ENCODE peak calls at places on chromosomes 6 and 20, in eight cellular contexts. One of them, this sample, is unnamed. For H3K4me1 and H3K36me3, the result is how much of the 10 kb centered on the place peaks cover.

GRCh38 chr6:72620866-72621242 is 1.0 kb upstream of the KCNQ5 start:
- DNase-seq in ovary: peak
- DNase-seq in CD8-positive, alpha-beta T cell: no peak
- DNase-seq in psoas muscle: peak
- DNase-seq in lower lobe of right lung: no peak
- DNase-seq in IMR-90: no peak
- DNase-seq in breast epithelium: no peak
- DNase-seq in mucosa of descending colon: peak
- DNase-seq in this sample: no peak

GRCh38 chr6:135087403-135087802 is 32.8 kb upstream of the HBS1L start:
- DNase-seq in ovary: no peak
- DNase-seq in CD8-positive, alpha-beta T cell: no peak
- DNase-seq in psoas muscle: no peak
- DNase-seq in lower lobe of right lung: no peak
- DNase-seq in IMR-90: no peak
- DNase-seq in breast epithelium: no peak
- DNase-seq in mucosa of descending colon: no peak
- DNase-seq in this sample: no peak

GRCh38 chr6:43070028-43070632 is 6.0 kb upstream of the PTK7 start:
- DNase-seq in ovary: no peak
- DNase-seq in CD8-positive, alpha-beta T cell: no peak
- DNase-seq in psoas muscle: no peak
- DNase-seq in lower lobe of right lung: no peak
- DNase-seq in IMR-90: peak
- DNase-seq in breast epithelium: no peak
- DNase-seq in mucosa of descending colon: no peak
- DNase-seq in this sample: no peak

GRCh38 chr6:6191476-6191875 is 129.0 kb downstream of the F13A1 start:
- DNase-seq in ovary: no peak
- DNase-seq in CD8-positive, alpha-beta T cell: no peak
- DNase-seq in psoas muscle: no peak
- DNase-seq in lower lobe of right lung: no peak
- DNase-seq in IMR-90: no peak
- DNase-seq in breast epithelium: no peak
- DNase-seq in mucosa of descending colon: no peak
- DNase-seq in this sample: no peak

GRCh38 chr6:106692112-106692822 is 62.9 kb downstream of the QRSL1 start:
- DNase-seq in ovary: no peak
- DNase-seq in CD8-positive, alpha-beta T cell: no peak
- DNase-seq in psoas muscle: no peak
- DNase-seq in lower lobe of right lung: no peak
- DNase-seq in IMR-90: peak
- DNase-seq in breast epithelium: peak
- DNase-seq in mucosa of descending colon: peak
- DNase-seq in this sample: peak

GRCh38 chr6:164520916-164521315 is 788.5 kb downstream of the C6orf118 start:
- DNase-seq in ovary: no peak
- DNase-seq in CD8-positive, alpha-beta T cell: no peak
- DNase-seq in psoas muscle: no peak
- DNase-seq in lower lobe of right lung: no peak
- DNase-seq in IMR-90: no peak
- DNase-seq in breast epithelium: no peak
- DNase-seq in mucosa of descending colon: no peak
- DNase-seq in this sample: no peak

GRCh38 chr20:41617931-41618806 is at the start of gene CHD6:
- DNase-seq in ovary: peak
- DNase-seq in CD8-positive, alpha-beta T cell: peak
- DNase-seq in psoas muscle: peak
- DNase-seq in lower lobe of right lung: peak
- DNase-seq in IMR-90: peak
- DNase-seq in breast epithelium: peak
- DNase-seq in mucosa of descending colon: peak
- DNase-seq in this sample: peak

GRCh38 chr6:56041591-56041990 is 166.2 kb upstream of the BMP5 start:
- DNase-seq in ovary: no peak
- DNase-seq in CD8-positive, alpha-beta T cell: no peak
- DNase-seq in psoas muscle: no peak
- DNase-seq in lower lobe of right lung: no peak
- DNase-seq in IMR-90: no peak
- DNase-seq in breast epithelium: no peak
- DNase-seq in mucosa of descending colon: no peak
- DNase-seq in this sample: no peak

GRCh38 chr20:36932476-36933426 is 18.8 kb downstream of the SAMHD1 start:
- DNase-seq in ovary: no peak
- DNase-seq in CD8-positive, alpha-beta T cell: no peak
- DNase-seq in psoas muscle: no peak
- DNase-seq in lower lobe of right lung: no peak
- DNase-seq in IMR-90: peak
- DNase-seq in breast epithelium: no peak
- DNase-seq in mucosa of descending colon: no peak
- DNase-seq in this sample: no peak

GRCh38 chr20:36997121-36997520 is 45.6 kb upstream of the SAMHD1 start:
- DNase-seq in ovary: no peak
- DNase-seq in CD8-positive, alpha-beta T cell: no peak
- DNase-seq in psoas muscle: no peak
- DNase-seq in lower lobe of right lung: no peak
- DNase-seq in IMR-90: no peak
- DNase-seq in breast epithelium: no peak
- DNase-seq in mucosa of descending colon: no peak
- DNase-seq in this sample: no peak

GRCh38 chr6:4459032-4459431 is 317.2 kb upstream of the CDYL start:
- DNase-seq in ovary: no peak
- DNase-seq in CD8-positive, alpha-beta T cell: no peak
- DNase-seq in psoas muscle: no peak
- DNase-seq in lower lobe of right lung: no peak
- DNase-seq in IMR-90: peak
- DNase-seq in breast epithelium: no peak
- DNase-seq in mucosa of descending colon: no peak
- DNase-seq in this sample: no peak

GRCh38 chr6:15287670-15288069 is 41.8 kb downstream of the JARID2 start:
- DNase-seq in ovary: no peak
- DNase-seq in CD8-positive, alpha-beta T cell: no peak
- DNase-seq in psoas muscle: no peak
- DNase-seq in lower lobe of right lung: no peak
- DNase-seq in IMR-90: no peak
- DNase-seq in breast epithelium: no peak
- DNase-seq in mucosa of descending colon: no peak
- DNase-seq in this sample: no peak

GRCh38 chr20:39829255-39829654 is 859.8 kb downstream of the MAFB start:
- DNase-seq in ovary: no peak
- DNase-seq in CD8-positive, alpha-beta T cell: no peak
- DNase-seq in psoas muscle: no peak
- DNase-seq in lower lobe of right lung: no peak
- DNase-seq in IMR-90: peak
- DNase-seq in breast epithelium: no peak
- DNase-seq in mucosa of descending colon: no peak
- DNase-seq in this sample: no peak

GRCh38 chr20:2300420-2300819 is 4.6 kb downstream of the TGM3 start:
- DNase-seq in ovary: no peak
- DNase-seq in CD8-positive, alpha-beta T cell: no peak
- DNase-seq in psoas muscle: no peak
- DNase-seq in lower lobe of right lung: no peak
- DNase-seq in IMR-90: no peak
- DNase-seq in breast epithelium: no peak
- DNase-seq in mucosa of descending colon: no peak
- DNase-seq in this sample: no peak

GRCh38 chr20:63772781-63773520 is 33.4 kb downstream of the SLC2A4RG start:
- DNase-seq in ovary: peak
- DNase-seq in CD8-positive, alpha-beta T cell: no peak
- DNase-seq in psoas muscle: no peak
- DNase-seq in lower lobe of right lung: peak
- DNase-seq in IMR-90: peak
- DNase-seq in breast epithelium: no peak
- DNase-seq in mucosa of descending colon: peak
- DNase-seq in this sample: peak

GRCh38 chr6:116280161-116280959 is 630 bp upstream of the TSPYL1 start:
- DNase-seq in ovary: no peak
- DNase-seq in CD8-positive, alpha-beta T cell: no peak
- DNase-seq in psoas muscle: no peak
- DNase-seq in lower lobe of right lung: no peak
- DNase-seq in IMR-90: peak
- DNase-seq in breast epithelium: no peak
- DNase-seq in mucosa of descending colon: no peak
- DNase-seq in this sample: no peak

GRCh38 chr6:116279232-116280160 is at the start of gene TSPYL1:
- DNase-seq in ovary: peak
- DNase-seq in CD8-positive, alpha-beta T cell: peak
- DNase-seq in psoas muscle: peak
- DNase-seq in lower lobe of right lung: peak
- DNase-seq in IMR-90: peak
- DNase-seq in breast epithelium: peak
- DNase-seq in mucosa of descending colon: peak
- DNase-seq in this sample: peak

GRCh38 chr6:116277124-116277523 is 2.6 kb downstream of the TSPYL1 start:
- DNase-seq in ovary: no peak
- DNase-seq in CD8-positive, alpha-beta T cell: no peak
- DNase-seq in psoas muscle: no peak
- DNase-seq in lower lobe of right lung: no peak
- DNase-seq in IMR-90: no peak
- DNase-seq in breast epithelium: no peak
- DNase-seq in mucosa of descending colon: no peak
- DNase-seq in this sample: no peak

GRCh38 chr6:116278478-116278822 is 1.3 kb downstream of the TSPYL1 start:
- DNase-seq in ovary: no peak
- DNase-seq in CD8-positive, alpha-beta T cell: no peak
- DNase-seq in psoas muscle: no peak
- DNase-seq in lower lobe of right lung: no peak
- DNase-seq in IMR-90: no peak
- DNase-seq in breast epithelium: no peak
- DNase-seq in mucosa of descending colon: no peak
- DNase-seq in this sample: no peak

DNA sequence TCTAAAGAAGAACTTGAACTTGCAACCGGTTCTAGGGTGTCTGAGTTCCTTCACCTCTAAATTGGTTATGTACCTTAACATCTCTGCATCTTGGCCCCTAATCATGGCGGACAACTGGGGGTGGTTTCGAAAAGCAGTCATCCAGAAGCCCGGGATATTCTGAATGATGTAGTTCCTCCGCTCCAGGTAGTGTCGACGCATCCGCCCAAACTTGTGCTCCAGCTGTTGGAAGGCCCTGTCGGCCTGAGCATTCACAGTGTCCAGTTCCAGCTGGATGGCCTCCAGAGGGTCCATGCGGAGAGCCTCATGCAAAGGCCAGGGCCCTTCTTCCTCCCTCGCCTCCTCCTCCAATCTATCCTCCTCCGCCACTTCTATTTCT is 888 bp downstream of the TSPYL1 start:
- DNase-seq in ovary: peak
- DNase-seq in CD8-positive, alpha-beta T cell: no peak
- DNase-seq in psoas muscle: peak
- DNase-seq in lower lobe of right lung: no peak
- DNase-seq in IMR-90: peak
- DNase-seq in breast epithelium: peak
- DNase-seq in mucosa of descending colon: no peak
- DNase-seq in this sample: peak
- H3K4me1 ChIP-seq in ovary: under half
- H3K4me1 ChIP-seq in CD8-positive, alpha-beta T cell: half or more
- H3K4me1 ChIP-seq in psoas muscle: half or more
- H3K4me1 ChIP-seq in lower lobe of right lung: half or more
- H3K4me1 ChIP-seq in IMR-90: under half
- H3K4me1 ChIP-seq in breast epithelium: under half
- H3K4me1 ChIP-seq in mucosa of descending colon: under half
- H3K4me1 ChIP-seq in this sample: under half

DNA sequence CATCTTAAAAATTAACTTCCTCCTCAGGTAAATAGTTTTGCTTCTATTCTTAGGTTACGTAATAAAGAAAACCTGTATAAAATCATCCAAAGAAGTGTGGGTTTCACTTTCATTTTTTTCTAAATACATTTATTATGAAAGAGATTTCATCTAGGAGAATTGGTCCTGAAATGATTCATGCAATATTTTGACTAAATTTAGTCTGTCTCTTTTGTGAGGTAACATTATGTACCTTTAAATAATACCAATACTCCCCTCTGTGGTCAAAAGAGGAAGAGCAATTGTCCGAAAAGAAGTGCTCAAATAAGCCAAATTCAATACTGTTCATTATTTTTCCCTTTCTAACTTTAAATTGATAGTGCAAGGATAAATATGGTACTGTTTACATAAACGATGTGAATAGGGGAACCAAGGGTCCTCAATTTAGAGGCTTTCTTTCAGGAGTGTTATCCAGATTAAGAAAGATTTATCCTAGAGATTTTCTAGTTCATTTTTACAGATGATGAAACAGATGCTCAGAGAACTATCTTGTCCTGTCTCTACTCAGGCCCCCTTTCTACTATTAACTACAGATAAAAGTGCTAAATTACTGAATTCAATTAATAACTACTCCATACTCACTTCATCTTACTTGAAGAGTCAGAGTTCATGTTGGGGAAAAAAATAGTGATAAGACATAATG is 26.2 kb downstream of the CYP39A1 start:
- DNase-seq in ovary: no peak
- DNase-seq in CD8-positive, alpha-beta T cell: no peak
- DNase-seq in psoas muscle: no peak
- DNase-seq in lower lobe of right lung: no peak
- DNase-seq in IMR-90: peak
- DNase-seq in breast epithelium: no peak
- DNase-seq in mucosa of descending colon: peak
- DNase-seq in this sample: no peak
- TF ChIP-seq CTCF in ovary: peak
- TF ChIP-seq CTCF in CD8-positive, alpha-beta T cell: peak
- TF ChIP-seq CTCF in psoas muscle: peak
- TF ChIP-seq CTCF in lower lobe of right lung: peak
- TF ChIP-seq CTCF in IMR-90: peak
- TF ChIP-seq CTCF in breast epithelium: peak
- TF ChIP-seq CTCF in mucosa of descending colon: peak
- TF ChIP-seq CTCF in this sample: peak

GRCh38 chr20:43426172-43426571 is 31.5 kb upstream of the SRSF6 start:
- DNase-seq in ovary: no peak
- DNase-seq in CD8-positive, alpha-beta T cell: no peak
- DNase-seq in psoas muscle: no peak
- DNase-seq in lower lobe of right lung: no peak
- DNase-seq in IMR-90: no peak
- DNase-seq in breast epithelium: no peak
- DNase-seq in mucosa of descending colon: no peak
- DNase-seq in this sample: no peak
- H3K36me3 ChIP-seq in ovary: under half
- H3K36me3 ChIP-seq in CD8-positive, alpha-beta T cell: under half
- H3K36me3 ChIP-seq in psoas muscle: under half
- H3K36me3 ChIP-seq in lower lobe of right lung: under half
- H3K36me3 ChIP-seq in IMR-90: under half
- H3K36me3 ChIP-seq in breast epithelium: under half
- H3K36me3 ChIP-seq in mucosa of descending colon: under half
- H3K36me3 ChIP-seq in this sample: under half

DNA sequence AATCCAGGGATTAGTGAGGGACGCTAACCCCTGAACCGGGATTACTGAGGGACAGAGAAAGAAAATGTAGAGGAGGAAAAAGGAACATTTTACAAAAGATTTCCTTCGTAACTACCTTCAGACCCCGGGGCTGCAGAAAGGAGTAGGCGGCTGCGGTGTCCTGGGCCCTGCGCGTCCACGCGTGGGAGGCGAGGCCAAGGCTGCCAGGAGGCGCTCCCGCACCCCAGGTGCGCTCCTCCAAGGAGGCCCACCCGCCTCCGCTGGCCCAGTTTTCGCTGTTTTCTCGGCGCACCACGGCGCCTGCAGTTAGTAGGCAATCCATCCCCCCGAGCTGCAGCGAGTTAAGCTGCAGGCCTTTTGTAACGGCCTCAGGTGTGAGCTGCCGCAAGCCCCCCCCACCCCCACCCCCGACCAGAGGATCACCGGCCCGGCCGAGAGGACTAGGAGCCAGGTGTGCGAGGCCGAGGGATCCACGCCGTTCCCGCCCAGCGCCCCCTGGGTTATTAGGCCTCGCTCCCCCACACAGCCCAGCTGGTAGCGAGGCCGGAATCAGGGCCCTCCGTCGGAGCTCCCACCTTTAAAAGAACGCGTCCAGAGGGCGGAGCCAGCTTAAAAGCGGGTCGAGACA is 380.3 kb upstream of the ARID1B start:
- DNase-seq in ovary: no peak
- DNase-seq in CD8-positive, alpha-beta T cell: no peak
- DNase-seq in psoas muscle: no peak
- DNase-seq in lower lobe of right lung: no peak
- DNase-seq in IMR-90: no peak
- DNase-seq in breast epithelium: no peak
- DNase-seq in mucosa of descending colon: no peak
- DNase-seq in this sample: peak
- H3K4me1 ChIP-seq in ovary: under half
- H3K4me1 ChIP-seq in CD8-positive, alpha-beta T cell: under half
- H3K4me1 ChIP-seq in psoas muscle: under half
- H3K4me1 ChIP-seq in lower lobe of right lung: under half
- H3K4me1 ChIP-seq in IMR-90: under half
- H3K4me1 ChIP-seq in breast epithelium: under half
- H3K4me1 ChIP-seq in mucosa of descending colon: under half
- H3K4me1 ChIP-seq in this sample: under half

This sample was measured in pancreas.